ENCODE peak calls at places on chromosomes 11 and 22, in ten cellular contexts. M is prostate gland; N is dorsolateral prefrontal cortex; A is CD8-positive, alpha-beta T cell; W is IMR-90; S is PC-9; T is thoracic aorta; E is cardiac muscle cell; C is endodermal cell; I is right atrium auricular region. Y is an unnamed sample. For H3K27me3, the result is how much of the 10 kb centered on the place peaks cover.

GRCh38 chr11:128411149-128411548 is 176.2 kb downstream of the ETS1 start:
- DNase-seq in C (no peak), N (no peak), W (no peak), T (no peak), I (no peak), E (no peak), S (no peak), A (no peak), M (no peak), Y (no peak)

GRCh38 chr22:26746311-26746710 is 88.9 kb downstream of the MIAT start:
- DNase-seq in N (no peak), T (no peak), A (no peak), I (no peak), C (no peak), S (no peak), W (no peak), E (no peak), M (no peak), Y (no peak)

GRCh38 chr11:26741036-26741435 is 19.2 kb upstream of the SLC5A12 start:
- DNase-seq in N (no peak), M (no peak), T (no peak), I (no peak), S (no peak), C (no peak), E (no peak), W (no peak), A (no peak), Y (no peak)

GRCh38 chr11:93773601-93774200 is 10.4 kb upstream of the MED17 start:
- DNase-seq in W (no peak), T (no peak), E (no peak), N (no peak), M (no peak), C (no peak), I (no peak), S (no peak), A (no peak), Y (no peak)

GRCh38 chr22:41687901-41688364 is 734 bp downstream of the SNU13 start:
- DNase-seq in M (no peak), W (peak), E (peak), N (no peak), S (no peak), I (no peak), C (peak), T (no peak), A (no peak), Y (peak)

GRCh38 chr22:30824711-30825110 is 130.0 kb downstream of the OSBP2 start:
- DNase-seq in S (no peak), E (no peak), C (no peak), I (no peak), M (no peak), T (no peak), W (no peak), N (no peak), A (no peak), Y (peak)

GRCh38 chr11:83583953-83584352 is 297.8 kb upstream of the CCDC90B start:
- DNase-seq in C (no peak), N (no peak), A (no peak), W (peak), M (no peak), E (no peak), I (no peak), T (no peak), S (no peak), Y (no peak)

GRCh38 chr11:79973701-79974626 is 533.1 kb upstream of the TENM4 start:
- DNase-seq in M (no peak), I (no peak), N (no peak), S (no peak), A (no peak), C (peak), T (no peak), W (peak), E (peak), Y (no peak)

GRCh38 chr11:69537855-69538640 is 56.6 kb downstream of the LINC01488 start:
- DNase-seq in T (no peak), C (no peak), S (no peak), W (no peak), E (no peak), A (no peak), M (no peak), I (no peak), N (no peak), Y (no peak)

GRCh38 chr11:875769-876301 is 33.2 kb downstream of the TSPAN4 start:
- DNase-seq in C (no peak), M (no peak), N (peak), I (no peak), A (no peak), E (no peak), T (no peak), W (no peak), S (no peak), Y (no peak)

GRCh38 chr11:30653606-30654005 is 67.5 kb upstream of the MPPED2 start:
- DNase-seq in M (no peak), N (no peak), E (no peak), S (no peak), C (no peak), A (no peak), T (no peak), W (no peak), I (no peak), Y (no peak)

GRCh38 chr11:130327716-130328115 is 13.0 kb upstream of the ZBTB44 start:
- DNase-seq in A (no peak), C (no peak), N (no peak), I (no peak), E (no peak), S (no peak), T (no peak), W (no peak), M (no peak), Y (no peak)

GRCh38 chr11:58573451-58574104 is 2.1 kb downstream of the LPXN start:
- DNase-seq in W (peak), E (peak), T (peak), M (peak), S (peak), N (no peak), C (no peak), A (peak), I (peak), Y (peak)

DNA sequence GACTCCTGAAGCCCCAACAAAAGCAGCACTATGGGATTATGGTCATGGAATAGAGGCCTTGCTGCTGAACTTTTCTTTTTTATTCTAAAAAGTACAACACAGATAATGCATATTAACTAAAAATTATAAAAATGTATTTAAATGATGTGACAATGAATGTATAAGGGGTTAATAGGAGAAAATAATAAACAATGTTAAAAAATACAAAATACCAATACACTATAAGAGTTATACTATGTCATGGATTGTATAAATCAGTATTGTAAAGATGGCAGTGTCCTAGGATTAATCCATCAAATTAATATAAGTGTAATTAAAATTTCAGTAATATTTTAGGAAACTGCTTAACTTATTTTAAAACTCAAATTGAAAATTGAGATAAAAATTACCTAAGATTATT is 58.3 kb upstream of the TOP3B start:
- DNase-seq in E (no peak), I (no peak), A (no peak), C (no peak), W (no peak), N (no peak), S (no peak), M (no peak), T (no peak), Y (no peak)
- H3K27me3 ChIP-seq in E (half or more), I (under half), A (under half), C (under half), W (under half), N (under half), S (under half), M (under half), T (under half), Y (under half)

GRCh38 chr11:60634151-60634550 is 65.3 kb upstream of the MS4A8 start:
- DNase-seq in I (no peak), N (no peak), S (no peak), T (no peak), E (peak), W (no peak), C (peak), A (no peak), M (no peak), Y (no peak)
- TF ChIP-seq CTCF in I (no peak), N (no peak), S (peak), T (no peak), E (peak), W (peak), C (peak), A (no peak), M (no peak), Y (peak)

GRCh38 chr11:120260616-120261015 is 20.7 kb downstream of the POU2F3 start:
- DNase-seq in W (no peak), N (no peak), E (no peak), A (no peak), I (no peak), M (no peak), C (no peak), S (no peak), T (no peak), Y (no peak)
- H3K27me3 ChIP-seq in W (half or more), N (under half), E (under half), A (under half), I (under half), M (under half), C (under half), S (half or more), T (under half), Y (under half)

DNA sequence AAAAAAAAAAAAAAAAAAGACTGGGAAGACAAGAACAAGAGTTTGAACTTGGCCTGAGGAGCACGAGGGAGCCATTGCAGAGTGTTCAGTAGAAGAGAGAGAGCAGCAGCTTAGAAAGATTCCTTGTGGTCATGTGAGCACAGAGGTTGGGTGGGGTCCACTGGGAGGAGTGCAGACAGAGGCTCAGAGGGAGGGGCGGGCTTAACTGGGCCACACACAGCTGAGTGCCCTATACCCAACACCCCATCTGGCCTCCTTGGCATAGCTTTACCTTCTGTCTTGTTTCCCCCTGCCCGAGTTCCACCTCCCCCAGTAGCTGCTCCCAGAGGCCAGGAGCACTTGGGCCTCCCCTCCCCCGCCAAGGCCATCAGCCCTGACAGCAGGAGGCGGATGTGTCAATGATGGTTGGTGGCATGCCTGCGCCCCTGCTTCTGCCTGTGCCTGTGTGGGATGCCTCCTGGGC is 12.1 kb downstream of the C11orf86 start:
- DNase-seq in E (peak), I (no peak), N (no peak), S (no peak), M (no peak), A (no peak), T (no peak), C (peak), W (no peak), Y (no peak)
- TF ChIP-seq CTCF in E (no peak), I (no peak), N (no peak), S (no peak), M (no peak), A (no peak), T (no peak), C (no peak), W (no peak), Y (no peak)

DNA sequence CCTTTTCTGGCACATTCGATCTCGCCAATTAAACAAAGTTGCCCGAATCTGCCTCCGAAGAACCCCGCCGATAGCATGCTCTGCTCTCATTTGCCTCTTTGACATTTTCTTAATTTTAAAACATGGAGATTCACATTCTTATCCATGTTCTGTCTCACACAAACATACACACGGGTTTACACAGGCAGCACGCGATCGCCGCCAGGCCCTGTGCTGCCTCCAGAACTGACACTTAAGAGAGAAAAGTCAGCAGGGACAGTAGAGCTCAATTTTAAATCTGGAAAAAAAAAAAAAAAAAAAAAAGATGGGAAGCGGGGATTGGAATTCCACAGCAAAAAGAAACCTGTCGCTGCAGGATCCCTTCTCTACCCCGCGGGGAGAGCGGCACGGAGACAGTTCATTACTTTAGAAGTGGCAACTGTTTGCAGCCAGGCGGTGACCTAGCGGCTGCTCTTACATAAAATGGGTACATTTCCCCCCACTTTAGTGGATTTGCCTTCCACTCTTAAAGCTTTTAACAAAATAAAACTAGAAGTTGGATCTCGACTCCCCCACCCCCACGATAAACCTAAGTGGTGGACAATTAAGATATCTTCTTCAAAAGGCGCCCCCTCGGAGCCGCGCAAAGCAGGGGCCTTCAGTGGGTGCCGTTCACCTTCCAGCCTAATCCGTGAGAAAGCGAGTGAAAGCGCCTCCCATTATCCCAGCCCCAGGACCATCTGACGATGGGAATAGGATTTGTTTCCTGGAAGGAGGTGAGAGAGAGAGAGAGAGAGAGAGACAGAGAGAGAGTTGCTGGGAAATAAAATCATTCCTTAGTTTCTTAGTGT is 13.7 kb downstream of the PAX6 start:
- DNase-seq in I (no peak), W (no peak), C (peak), A (no peak), N (no peak), M (no peak), T (no peak), S (no peak), E (no peak), Y (no peak)
- H3K27me3 ChIP-seq in I (under half), W (half or more), C (half or more), A (under half), N (half or more), M (under half), T (under half), S (under half), E (half or more), Y (under half)

GRCh38 chr11:76444065-76444383 is 794 bp upstream of the EMSY start:
- DNase-seq in W (no peak), E (no peak), A (no peak), T (no peak), C (no peak), M (no peak), N (no peak), S (no peak), I (no peak), Y (no peak)

GRCh38 chr11:76443254-76443935 is 1.4 kb upstream of the EMSY start:
- DNase-seq in M (no peak), W (no peak), C (no peak), I (no peak), S (no peak), T (no peak), N (no peak), A (no peak), E (no peak), Y (no peak)

GRCh38 chr11:76444384-76445121 is at the start of gene EMSY:
- DNase-seq in W (peak), I (peak), C (peak), S (peak), N (peak), T (peak), A (peak), E (peak), M (peak), Y (peak)

GRCh38 chr11:76448506-76448905 is 3.7 kb downstream of the EMSY start:
- DNase-seq in C (no peak), I (no peak), S (no peak), A (no peak), N (no peak), M (no peak), E (no peak), W (no peak), T (no peak), Y (no peak)

DNA sequence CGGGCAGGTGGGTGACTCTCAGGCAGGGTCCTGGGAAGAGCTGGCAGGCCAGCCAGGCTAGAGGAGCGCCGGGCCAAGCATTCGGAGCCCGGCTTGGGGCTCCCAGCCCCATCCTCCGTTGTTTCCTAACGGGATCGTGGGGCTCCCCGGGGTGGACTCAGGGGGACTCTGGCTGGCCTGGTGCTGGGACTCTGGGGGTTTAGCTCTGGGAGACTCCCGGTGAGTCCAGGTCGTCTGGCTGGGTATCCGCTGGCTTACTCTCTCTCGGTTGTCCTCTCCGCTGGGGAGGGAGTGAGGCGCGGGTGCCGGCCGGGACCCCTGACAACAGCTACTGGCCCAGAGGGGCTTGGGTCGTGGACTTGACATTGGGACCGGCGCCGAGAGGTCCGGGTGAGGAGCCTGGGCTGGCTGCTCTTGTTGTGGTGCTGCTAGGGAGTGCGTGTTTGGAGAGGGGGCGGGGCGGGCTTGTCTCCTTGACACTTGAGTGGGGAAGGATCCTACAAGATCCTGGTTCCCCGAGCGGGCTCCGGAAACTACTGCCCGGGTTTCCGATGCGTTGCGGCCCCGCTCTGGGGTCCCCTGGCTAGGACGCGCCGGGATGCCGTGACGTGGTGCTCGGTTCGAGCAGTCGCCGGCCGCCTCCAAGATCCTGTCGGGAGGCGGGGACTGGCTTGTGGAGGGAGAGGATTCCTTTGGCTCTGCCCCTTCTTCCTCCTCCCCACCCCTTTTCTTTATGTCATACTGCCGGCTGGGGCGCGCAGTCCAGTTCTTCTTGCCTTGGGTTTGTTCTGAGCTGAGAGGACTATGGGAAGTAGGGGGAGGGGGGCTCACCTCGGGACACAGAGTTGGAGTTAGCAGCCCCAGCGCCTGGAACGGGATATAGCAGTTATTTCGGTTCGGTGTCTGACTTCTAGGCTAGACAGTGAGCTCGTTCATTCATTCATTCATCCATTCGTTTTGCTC is 585 bp downstream of the EMSY start:
- DNase-seq in C (peak), A (peak), S (peak), E (peak), T (peak), M (peak), I (peak), W (peak), N (peak), Y (peak)
- TF ChIP-seq CTCF in C (peak), A (no peak), S (no peak), E (no peak), T (no peak), M (no peak), I (no peak), W (peak), N (no peak), Y (no peak)

Y was measured in Peyer's patch.